ENCODE peak calls at places on chromosomes 13 and 19, in nine cellular contexts. One of them, this sample, is unnamed. For H3K4me1, the result is how much of the 10 kb centered on the place peaks cover.

GRCh38 chr13:112990783-112991182 is 21.8 kb downstream of the MCF2L start:
- DNase-seq in IMR-90: no peak
- DNase-seq in left ventricle myocardium inferior: no peak
- DNase-seq in heart right ventricle: no peak
- DNase-seq in mucosa of descending colon: peak
- DNase-seq in breast epithelium: peak
- DNase-seq in neuronal stem cell: no peak
- DNase-seq in cardiac muscle cell: no peak
- DNase-seq in ascending aorta: no peak
- DNase-seq in this sample: no peak

GRCh38 chr19:42288881-42289555 is 12.9 kb upstream of the PRR19 start:
- DNase-seq in IMR-90: no peak
- DNase-seq in left ventricle myocardium inferior: no peak
- DNase-seq in heart right ventricle: no peak
- DNase-seq in mucosa of descending colon: no peak
- DNase-seq in breast epithelium: no peak
- DNase-seq in neuronal stem cell: no peak
- DNase-seq in cardiac muscle cell: no peak
- DNase-seq in ascending aorta: no peak
- DNase-seq in this sample: no peak

GRCh38 chr13:79775830-79776229 is 294.9 kb downstream of the NDFIP2 start:
- DNase-seq in IMR-90: peak
- DNase-seq in left ventricle myocardium inferior: no peak
- DNase-seq in heart right ventricle: no peak
- DNase-seq in mucosa of descending colon: peak
- DNase-seq in breast epithelium: no peak
- DNase-seq in neuronal stem cell: peak
- DNase-seq in cardiac muscle cell: peak
- DNase-seq in ascending aorta: no peak
- DNase-seq in this sample: no peak

GRCh38 chr19:40461669-40462221 is 3.8 kb downstream of the BLVRB start:
- DNase-seq in IMR-90: no peak
- DNase-seq in left ventricle myocardium inferior: peak
- DNase-seq in heart right ventricle: peak
- DNase-seq in mucosa of descending colon: peak
- DNase-seq in breast epithelium: peak
- DNase-seq in neuronal stem cell: no peak
- DNase-seq in cardiac muscle cell: no peak
- DNase-seq in ascending aorta: peak
- DNase-seq in this sample: no peak

GRCh38 chr13:20366056-20366455 is 133.9 kb upstream of the GJB6 start:
- DNase-seq in IMR-90: no peak
- DNase-seq in left ventricle myocardium inferior: no peak
- DNase-seq in heart right ventricle: no peak
- DNase-seq in mucosa of descending colon: no peak
- DNase-seq in breast epithelium: no peak
- DNase-seq in neuronal stem cell: no peak
- DNase-seq in cardiac muscle cell: no peak
- DNase-seq in ascending aorta: no peak
- DNase-seq in this sample: no peak

GRCh38 chr13:39016789-39017188 is 21.1 kb downstream of the PROSER1 start:
- DNase-seq in IMR-90: peak
- DNase-seq in left ventricle myocardium inferior: no peak
- DNase-seq in heart right ventricle: no peak
- DNase-seq in mucosa of descending colon: peak
- DNase-seq in breast epithelium: no peak
- DNase-seq in neuronal stem cell: peak
- DNase-seq in cardiac muscle cell: peak
- DNase-seq in ascending aorta: no peak
- DNase-seq in this sample: no peak

GRCh38 chr19:36838784-36839324 is 667 bp upstream of the ZNF790 start:
- DNase-seq in IMR-90: peak
- DNase-seq in left ventricle myocardium inferior: no peak
- DNase-seq in heart right ventricle: no peak
- DNase-seq in mucosa of descending colon: no peak
- DNase-seq in breast epithelium: no peak
- DNase-seq in neuronal stem cell: no peak
- DNase-seq in cardiac muscle cell: no peak
- DNase-seq in ascending aorta: no peak
- DNase-seq in this sample: no peak

GRCh38 chr19:51690359-51691121 is 2.6 kb upstream of the SPACA6 start:
- DNase-seq in IMR-90: peak
- DNase-seq in left ventricle myocardium inferior: peak
- DNase-seq in heart right ventricle: peak
- DNase-seq in mucosa of descending colon: peak
- DNase-seq in breast epithelium: peak
- DNase-seq in neuronal stem cell: peak
- DNase-seq in cardiac muscle cell: peak
- DNase-seq in ascending aorta: peak
- DNase-seq in this sample: peak

GRCh38 chr13:101115762-101116161 is 300.5 kb downstream of the NALCN start:
- DNase-seq in IMR-90: no peak
- DNase-seq in left ventricle myocardium inferior: no peak
- DNase-seq in heart right ventricle: no peak
- DNase-seq in mucosa of descending colon: no peak
- DNase-seq in breast epithelium: no peak
- DNase-seq in neuronal stem cell: no peak
- DNase-seq in cardiac muscle cell: no peak
- DNase-seq in ascending aorta: no peak
- DNase-seq in this sample: no peak

GRCh38 chr13:101121608-101122007 is 294.7 kb downstream of the NALCN start:
- DNase-seq in IMR-90: no peak
- DNase-seq in left ventricle myocardium inferior: no peak
- DNase-seq in heart right ventricle: no peak
- DNase-seq in mucosa of descending colon: no peak
- DNase-seq in breast epithelium: no peak
- DNase-seq in neuronal stem cell: no peak
- DNase-seq in cardiac muscle cell: no peak
- DNase-seq in ascending aorta: no peak
- DNase-seq in this sample: no peak

GRCh38 chr13:101116826-101117225 is 299.5 kb downstream of the NALCN start:
- DNase-seq in IMR-90: no peak
- DNase-seq in left ventricle myocardium inferior: no peak
- DNase-seq in heart right ventricle: no peak
- DNase-seq in mucosa of descending colon: no peak
- DNase-seq in breast epithelium: no peak
- DNase-seq in neuronal stem cell: no peak
- DNase-seq in cardiac muscle cell: no peak
- DNase-seq in ascending aorta: no peak
- DNase-seq in this sample: no peak

GRCh38 chr13:101111894-101112293 is 304.4 kb downstream of the NALCN start:
- DNase-seq in IMR-90: peak
- DNase-seq in left ventricle myocardium inferior: no peak
- DNase-seq in heart right ventricle: no peak
- DNase-seq in mucosa of descending colon: no peak
- DNase-seq in breast epithelium: no peak
- DNase-seq in neuronal stem cell: no peak
- DNase-seq in cardiac muscle cell: no peak
- DNase-seq in ascending aorta: no peak
- DNase-seq in this sample: no peak

GRCh38 chr13:101116381-101116780 is 299.9 kb downstream of the NALCN start:
- DNase-seq in IMR-90: no peak
- DNase-seq in left ventricle myocardium inferior: no peak
- DNase-seq in heart right ventricle: no peak
- DNase-seq in mucosa of descending colon: no peak
- DNase-seq in breast epithelium: no peak
- DNase-seq in neuronal stem cell: no peak
- DNase-seq in cardiac muscle cell: no peak
- DNase-seq in ascending aorta: no peak
- DNase-seq in this sample: no peak
- H3K4me1 ChIP-seq in IMR-90: under half
- H3K4me1 ChIP-seq in left ventricle myocardium inferior: under half
- H3K4me1 ChIP-seq in heart right ventricle: under half
- H3K4me1 ChIP-seq in mucosa of descending colon: under half
- H3K4me1 ChIP-seq in breast epithelium: under half
- H3K4me1 ChIP-seq in neuronal stem cell: under half
- H3K4me1 ChIP-seq in cardiac muscle cell: under half
- H3K4me1 ChIP-seq in ascending aorta: under half
- H3K4me1 ChIP-seq in this sample: under half

GRCh38 chr19:14556662-14557188 is 15.1 kb downstream of the NDUFB7 start:
- DNase-seq in IMR-90: peak
- DNase-seq in left ventricle myocardium inferior: peak
- DNase-seq in heart right ventricle: peak
- DNase-seq in mucosa of descending colon: peak
- DNase-seq in breast epithelium: peak
- DNase-seq in neuronal stem cell: peak
- DNase-seq in cardiac muscle cell: peak
- DNase-seq in ascending aorta: peak
- DNase-seq in this sample: peak

GRCh38 chr19:14555918-14556661 is 15.8 kb downstream of the NDUFB7 start:
- DNase-seq in IMR-90: peak
- DNase-seq in left ventricle myocardium inferior: no peak
- DNase-seq in heart right ventricle: no peak
- DNase-seq in mucosa of descending colon: no peak
- DNase-seq in breast epithelium: no peak
- DNase-seq in neuronal stem cell: no peak
- DNase-seq in cardiac muscle cell: peak
- DNase-seq in ascending aorta: no peak
- DNase-seq in this sample: no peak

GRCh38 chr19:14553042-14553938 is 18.6 kb downstream of the NDUFB7 start:
- DNase-seq in IMR-90: no peak
- DNase-seq in left ventricle myocardium inferior: no peak
- DNase-seq in heart right ventricle: no peak
- DNase-seq in mucosa of descending colon: no peak
- DNase-seq in breast epithelium: no peak
- DNase-seq in neuronal stem cell: no peak
- DNase-seq in cardiac muscle cell: no peak
- DNase-seq in ascending aorta: no peak
- DNase-seq in this sample: no peak

GRCh38 chr19:14554382-14554812 is 17.5 kb downstream of the NDUFB7 start:
- DNase-seq in IMR-90: no peak
- DNase-seq in left ventricle myocardium inferior: no peak
- DNase-seq in heart right ventricle: no peak
- DNase-seq in mucosa of descending colon: peak
- DNase-seq in breast epithelium: peak
- DNase-seq in neuronal stem cell: no peak
- DNase-seq in cardiac muscle cell: no peak
- DNase-seq in ascending aorta: no peak
- DNase-seq in this sample: no peak

DNA sequence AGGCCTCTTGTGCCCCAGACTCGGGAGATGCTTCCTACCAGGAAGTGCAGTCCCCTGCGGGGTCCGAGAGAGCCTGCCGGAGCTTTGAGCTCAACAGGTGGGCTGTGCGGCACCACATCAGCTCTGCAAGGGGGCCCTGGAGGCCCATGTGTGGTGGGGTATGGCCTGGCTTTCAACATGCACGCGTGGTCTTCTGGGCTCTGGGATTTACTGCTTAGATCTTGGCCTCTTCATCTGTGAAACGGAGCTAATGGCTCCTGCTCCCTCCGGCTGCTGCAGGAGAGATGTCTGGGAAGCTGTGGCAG is 18.0 kb downstream of the NDUFB7 start:
- DNase-seq in IMR-90: no peak
- DNase-seq in left ventricle myocardium inferior: no peak
- DNase-seq in heart right ventricle: no peak
- DNase-seq in mucosa of descending colon: no peak
- DNase-seq in breast epithelium: no peak
- DNase-seq in neuronal stem cell: no peak
- DNase-seq in cardiac muscle cell: no peak
- DNase-seq in ascending aorta: no peak
- DNase-seq in this sample: no peak
- H3K4me1 ChIP-seq in IMR-90: under half
- H3K4me1 ChIP-seq in left ventricle myocardium inferior: half or more
- H3K4me1 ChIP-seq in heart right ventricle: half or more
- H3K4me1 ChIP-seq in mucosa of descending colon: under half
- H3K4me1 ChIP-seq in breast epithelium: under half
- H3K4me1 ChIP-seq in neuronal stem cell: under half
- H3K4me1 ChIP-seq in cardiac muscle cell: under half
- H3K4me1 ChIP-seq in ascending aorta: under half
- H3K4me1 ChIP-seq in this sample: half or more

GRCh38 chr19:29202281-29202680 is 10.7 kb downstream of the UQCRFS1 start:
- DNase-seq in IMR-90: no peak
- DNase-seq in left ventricle myocardium inferior: no peak
- DNase-seq in heart right ventricle: no peak
- DNase-seq in mucosa of descending colon: no peak
- DNase-seq in breast epithelium: no peak
- DNase-seq in neuronal stem cell: no peak
- DNase-seq in cardiac muscle cell: no peak
- DNase-seq in ascending aorta: no peak
- DNase-seq in this sample: no peak

GRCh38 chr19:29206453-29206852 is 6.5 kb downstream of the UQCRFS1 start:
- DNase-seq in IMR-90: no peak
- DNase-seq in left ventricle myocardium inferior: no peak
- DNase-seq in heart right ventricle: no peak
- DNase-seq in mucosa of descending colon: no peak
- DNase-seq in breast epithelium: no peak
- DNase-seq in neuronal stem cell: no peak
- DNase-seq in cardiac muscle cell: no peak
- DNase-seq in ascending aorta: no peak
- DNase-seq in this sample: no peak

GRCh38 chr19:29201849-29202248 is 11.1 kb downstream of the UQCRFS1 start:
- DNase-seq in IMR-90: no peak
- DNase-seq in left ventricle myocardium inferior: no peak
- DNase-seq in heart right ventricle: no peak
- DNase-seq in mucosa of descending colon: no peak
- DNase-seq in breast epithelium: no peak
- DNase-seq in neuronal stem cell: no peak
- DNase-seq in cardiac muscle cell: no peak
- DNase-seq in ascending aorta: no peak
- DNase-seq in this sample: no peak
- H3K4me1 ChIP-seq in IMR-90: under half
- H3K4me1 ChIP-seq in left ventricle myocardium inferior: under half
- H3K4me1 ChIP-seq in heart right ventricle: under half
- H3K4me1 ChIP-seq in mucosa of descending colon: under half
- H3K4me1 ChIP-seq in breast epithelium: under half
- H3K4me1 ChIP-seq in neuronal stem cell: under half
- H3K4me1 ChIP-seq in cardiac muscle cell: under half
- H3K4me1 ChIP-seq in ascending aorta: under half
- H3K4me1 ChIP-seq in this sample: under half

GRCh38 chr19:1410136-1410786 is 2.9 kb downstream of the DAZAP1 start:
- DNase-seq in IMR-90: peak
- DNase-seq in left ventricle myocardium inferior: no peak
- DNase-seq in heart right ventricle: no peak
- DNase-seq in mucosa of descending colon: no peak
- DNase-seq in breast epithelium: no peak
- DNase-seq in neuronal stem cell: no peak
- DNase-seq in cardiac muscle cell: peak
- DNase-seq in ascending aorta: no peak
- DNase-seq in this sample: no peak

GRCh38 chr19:1410789-1411188 is 3.4 kb downstream of the DAZAP1 start:
- DNase-seq in IMR-90: no peak
- DNase-seq in left ventricle myocardium inferior: no peak
- DNase-seq in heart right ventricle: no peak
- DNase-seq in mucosa of descending colon: no peak
- DNase-seq in breast epithelium: no peak
- DNase-seq in neuronal stem cell: no peak
- DNase-seq in cardiac muscle cell: no peak
- DNase-seq in ascending aorta: no peak
- DNase-seq in this sample: no peak

GRCh38 chr19:1412995-1413889 is 5.9 kb downstream of the DAZAP1 start:
- DNase-seq in IMR-90: no peak
- DNase-seq in left ventricle myocardium inferior: no peak
- DNase-seq in heart right ventricle: no peak
- DNase-seq in mucosa of descending colon: no peak
- DNase-seq in breast epithelium: no peak
- DNase-seq in neuronal stem cell: no peak
- DNase-seq in cardiac muscle cell: no peak
- DNase-seq in ascending aorta: no peak
- DNase-seq in this sample: no peak

GRCh38 chr19:1411255-1412191 is 4.1 kb downstream of the DAZAP1 start:
- DNase-seq in IMR-90: peak
- DNase-seq in left ventricle myocardium inferior: peak
- DNase-seq in heart right ventricle: peak
- DNase-seq in mucosa of descending colon: no peak
- DNase-seq in breast epithelium: no peak
- DNase-seq in neuronal stem cell: no peak
- DNase-seq in cardiac muscle cell: peak
- DNase-seq in ascending aorta: no peak
- DNase-seq in this sample: no peak

GRCh38 chr19:1412323-1412923 is 5.0 kb downstream of the DAZAP1 start:
- DNase-seq in IMR-90: no peak
- DNase-seq in left ventricle myocardium inferior: no peak
- DNase-seq in heart right ventricle: no peak
- DNase-seq in mucosa of descending colon: no peak
- DNase-seq in breast epithelium: no peak
- DNase-seq in neuronal stem cell: no peak
- DNase-seq in cardiac muscle cell: no peak
- DNase-seq in ascending aorta: no peak
- DNase-seq in this sample: no peak
- H3K4me1 ChIP-seq in IMR-90: under half
- H3K4me1 ChIP-seq in left ventricle myocardium inferior: half or more
- H3K4me1 ChIP-seq in heart right ventricle: half or more
- H3K4me1 ChIP-seq in mucosa of descending colon: half or more
- H3K4me1 ChIP-seq in breast epithelium: half or more
- H3K4me1 ChIP-seq in neuronal stem cell: under half
- H3K4me1 ChIP-seq in cardiac muscle cell: under half
- H3K4me1 ChIP-seq in ascending aorta: under half
- H3K4me1 ChIP-seq in this sample: under half